ENCODE peak calls at places on chromosomes 4 and X, in six cellular contexts. U, M, W, I, J and N are unnamed samples.

GRCh38 chrX:29792335-29792734 is 423.0 kb upstream of the MAGEB2 start:
- DNase-seq in U (no peak), I (no peak), J (no peak), M (no peak), W (no peak), N (no peak)

GRCh38 chr4:24256547-24256946 is 327.8 kb downstream of the DHX15 start:
- DNase-seq in J (no peak), M (no peak), U (no peak), W (no peak), I (no peak), N (no peak)

GRCh38 chr4:175330652-175331051 is 412.5 kb downstream of the ADAM29 start:
- DNase-seq in J (peak; percentile 14), W (no peak), I (no peak), U (no peak), M (no peak), N (no peak)

GRCh38 chr4:76105652-76106051 is 31.1 kb downstream of the ART3 start:
- DNase-seq in M (no peak), I (no peak), J (no peak), W (no peak), U (no peak), N (no peak)

GRCh38 chr4:153448003-153448731 is 18.0 kb upstream of the TMEM131L start:
- DNase-seq in U (no peak), J (peak; percentile 44), W (no peak), M (no peak), I (no peak), N (no peak)

GRCh38 chrX:69535661-69536060 is 31.5 kb downstream of the NALF2 start:
- DNase-seq in I (no peak), W (no peak), J (no peak), U (no peak), M (no peak), N (no peak)

GRCh38 chrX:53089224-53089842 is 4.6 kb upstream of the KANTR start:
- DNase-seq in I (peak; percentile 53), M (peak; percentile 53), J (peak; percentile 66), U (peak; percentile 8), W (no peak), N (no peak)

GRCh38 chr4:153522800-153523089 is 56.6 kb downstream of the TMEM131L start:
- DNase-seq in M (peak; percentile 54), I (no peak), W (no peak), J (no peak), U (no peak), N (no peak)

GRCh38 chrX:1493877-1494510 is 41.3 kb upstream of the ASMTL start:
- DNase-seq in I (peak; percentile 41), U (no peak), J (no peak), W (no peak), M (peak; percentile 49), N (no peak)

GRCh38 chr4:88283661-88284377 is 542 bp downstream of the PPM1K start:
- DNase-seq in M (peak; percentile 64), J (peak; percentile 64), U (no peak), I (no peak), W (no peak), N (peak; percentile 35)

GRCh38 chr4:90904018-90904417 is 776.8 kb downstream of the CCSER1 start:
- DNase-seq in M (no peak), I (no peak), U (no peak), W (no peak), J (no peak), N (no peak)

GRCh38 chr4:177185151-177185550 is 124.5 kb upstream of the NEIL3 start:
- DNase-seq in I (no peak), J (no peak), U (no peak), M (no peak), W (no peak), N (no peak)